ENCODE peak calls at places on chromosome 20, in five cellular contexts. Z is Peyer's patch, M is uterus, H is tibial nerve, G is heart left ventricle. P is an unnamed sample. For H3K27me3, the result is how much of the 10 kb centered on the place peaks cover.

GRCh38 chr20:62875419-62876355 is 14.1 kb upstream of the TCFL5 start:
- DNase-seq in Z (no peak), M (peak), H (peak), G (peak), P (peak)

GRCh38 chr20:58174708-58175287 is 53.7 kb downstream of the ANKRD60 start:
- DNase-seq in Z (no peak), M (peak), H (peak), G (peak), P (no peak)

GRCh38 chr20:51327251-51327841 is 215.2 kb downstream of the NFATC2 start:
- DNase-seq in Z (no peak), M (no peak), H (no peak), G (no peak), P (no peak)

GRCh38 chr20:15930324-15931305 is 642.6 kb downstream of the KIF16B start:
- DNase-seq in Z (no peak), M (no peak), H (peak), G (no peak), P (no peak)

GRCh38 chr20:60262967-60263603 is 304.9 kb downstream of the CDH26 start:
- DNase-seq in Z (no peak), M (no peak), H (no peak), G (no peak), P (no peak)

GRCh38 chr20:57991211-57991841 is 237.1 kb downstream of the ANKRD60 start:
- DNase-seq in Z (no peak), M (no peak), H (no peak), G (peak), P (peak)

GRCh38 chr20:18849131-18849530 is 35.5 kb downstream of the SCP2D1 start:
- DNase-seq in Z (no peak), M (no peak), H (no peak), G (no peak), P (no peak)

GRCh38 chr20:20181322-20181721 is 129.0 kb downstream of the CFAP61 start:
- DNase-seq in Z (no peak), M (no peak), H (no peak), G (no peak), P (no peak)

GRCh38 chr20:52083627-52084232 is 107.8 kb downstream of the ZFP64 start:
- DNase-seq in Z (no peak), M (peak), H (peak), G (no peak), P (peak)

GRCh38 chr20:41139227-41140093 is 2.1 kb downstream of the PLCG1 start:
- DNase-seq in Z (no peak), M (no peak), H (no peak), G (no peak), P (no peak)

GRCh38 chr20:21981607-21982344 is 276.3 kb downstream of the PAX1 start:
- DNase-seq in Z (no peak), M (no peak), H (peak), G (no peak), P (no peak)

GRCh38 chr20:31260326-31260932 is 3.0 kb downstream of the DEFB115 start:
- DNase-seq in Z (no peak), M (no peak), H (no peak), G (no peak), P (no peak)

GRCh38 chr20:62699296-62699695 is 9.3 kb upstream of the NTSR1 start:
- DNase-seq in Z (no peak), M (no peak), H (no peak), G (no peak), P (no peak)

GRCh38 chr20:56628873-56629463 is at the start of gene TFAP2C:
- DNase-seq in Z (no peak), M (peak), H (peak), G (peak), P (peak)

GRCh38 chr20:58906894-58907293 is 54.4 kb downstream of the GNAS start:
- DNase-seq in Z (no peak), M (no peak), H (no peak), G (no peak), P (no peak)

GRCh38 chr20:8144282-8145245 is 12.5 kb downstream of the PLCB1 start:
- DNase-seq in Z (no peak), M (no peak), H (no peak), G (no peak), P (no peak)

GRCh38 chr20:4956200-4956810 is 45.0 kb downstream of the SLC23A2 start:
- DNase-seq in Z (no peak), M (no peak), H (no peak), G (no peak), P (no peak)

GRCh38 chr20:8693709-8694108 is 375.2 kb upstream of the PLCB4 start:
- DNase-seq in Z (no peak), M (no peak), H (no peak), G (no peak), P (no peak)

GRCh38 chr20:20277772-20278382 is 90.0 kb upstream of the INSM1 start:
- DNase-seq in Z (no peak), M (no peak), H (no peak), G (peak), P (no peak)

GRCh38 chr20:64010711-64011237 is 25.2 kb upstream of the C20orf204 start:
- DNase-seq in Z (no peak), M (no peak), H (no peak), G (no peak), P (no peak)

GRCh38 chr20:36924167-36925045 is 27.1 kb downstream of the SAMHD1 start:
- DNase-seq in Z (no peak), M (no peak), H (no peak), G (no peak), P (no peak)

GRCh38 chr20:14446446-14446845 is 109.0 kb upstream of the FLRT3 start:
- DNase-seq in Z (no peak), M (no peak), H (no peak), G (no peak), P (no peak)

GRCh38 chr20:40990542-40991120 is 38.0 kb upstream of the TOP1 start:
- DNase-seq in Z (peak), M (peak), H (peak), G (peak), P (peak)

GRCh38 chr20:62459488-62459887 is 16.3 kb downstream of the GATA5 start:
- DNase-seq in Z (no peak), M (no peak), H (no peak), G (no peak), P (no peak)

GRCh38 chr20:32416206-32416605 is 58.1 kb downstream of the ASXL1 start:
- DNase-seq in Z (no peak), M (no peak), H (no peak), G (no peak), P (no peak)

GRCh38 chr20:20786428-20786827 is 74.0 kb upstream of the RALGAPA2 start:
- DNase-seq in Z (no peak), M (no peak), H (peak), G (no peak), P (no peak)

GRCh38 chr20:16066571-16066970 is 506.7 kb downstream of the KIF16B start:
- DNase-seq in Z (no peak), M (no peak), H (no peak), G (no peak), P (no peak)

GRCh38 chr20:37727247-37727956 is 33.6 kb downstream of the CTNNBL1 start:
- DNase-seq in Z (no peak), M (no peak), H (no peak), G (no peak), P (no peak)

GRCh38 chr20:9458075-9458818 is 56.1 kb upstream of the LAMP5 start:
- DNase-seq in Z (no peak), M (no peak), H (no peak), G (no peak), P (no peak)

GRCh38 chr20:47392721-47393073 is 36.2 kb upstream of the ZMYND8 start:
- DNase-seq in Z (no peak), M (no peak), H (no peak), G (no peak), P (no peak)

GRCh38 chr20:6714202-6714800 is 53.2 kb upstream of the BMP2 start:
- DNase-seq in Z (peak), M (no peak), H (no peak), G (no peak), P (no peak)

GRCh38 chr20:33826270-33826897 is 15.2 kb downstream of the CHMP4B start:
- DNase-seq in Z (no peak), M (no peak), H (no peak), G (no peak), P (no peak)

GRCh38 chr20:23877524-23877923 is 2.0 kb downstream of the CST5 start:
- DNase-seq in Z (no peak), M (no peak), H (no peak), G (no peak), P (no peak)

GRCh38 chr20:42949865-42950264 is 239.8 kb downstream of the PTPRT start:
- DNase-seq in Z (no peak), M (no peak), H (no peak), G (no peak), P (no peak)

GRCh38 chr20:10675456-10675848 is 1.7 kb upstream of the JAG1 start:
- DNase-seq in Z (no peak), M (no peak), H (no peak), G (no peak), P (no peak)

GRCh38 chr20:10673176-10673830 is 496 bp downstream of the JAG1 start:
- DNase-seq in Z (no peak), M (no peak), H (no peak), G (peak), P (no peak)

GRCh38 chr20:10674684-10675455 is 1.1 kb upstream of the JAG1 start:
- DNase-seq in Z (peak), M (peak), H (peak), G (peak), P (peak)

GRCh38 chr20:10672579-10673127 is 1.1 kb downstream of the JAG1 start:
- DNase-seq in Z (no peak), M (peak), H (no peak), G (peak), P (peak)

DNA sequence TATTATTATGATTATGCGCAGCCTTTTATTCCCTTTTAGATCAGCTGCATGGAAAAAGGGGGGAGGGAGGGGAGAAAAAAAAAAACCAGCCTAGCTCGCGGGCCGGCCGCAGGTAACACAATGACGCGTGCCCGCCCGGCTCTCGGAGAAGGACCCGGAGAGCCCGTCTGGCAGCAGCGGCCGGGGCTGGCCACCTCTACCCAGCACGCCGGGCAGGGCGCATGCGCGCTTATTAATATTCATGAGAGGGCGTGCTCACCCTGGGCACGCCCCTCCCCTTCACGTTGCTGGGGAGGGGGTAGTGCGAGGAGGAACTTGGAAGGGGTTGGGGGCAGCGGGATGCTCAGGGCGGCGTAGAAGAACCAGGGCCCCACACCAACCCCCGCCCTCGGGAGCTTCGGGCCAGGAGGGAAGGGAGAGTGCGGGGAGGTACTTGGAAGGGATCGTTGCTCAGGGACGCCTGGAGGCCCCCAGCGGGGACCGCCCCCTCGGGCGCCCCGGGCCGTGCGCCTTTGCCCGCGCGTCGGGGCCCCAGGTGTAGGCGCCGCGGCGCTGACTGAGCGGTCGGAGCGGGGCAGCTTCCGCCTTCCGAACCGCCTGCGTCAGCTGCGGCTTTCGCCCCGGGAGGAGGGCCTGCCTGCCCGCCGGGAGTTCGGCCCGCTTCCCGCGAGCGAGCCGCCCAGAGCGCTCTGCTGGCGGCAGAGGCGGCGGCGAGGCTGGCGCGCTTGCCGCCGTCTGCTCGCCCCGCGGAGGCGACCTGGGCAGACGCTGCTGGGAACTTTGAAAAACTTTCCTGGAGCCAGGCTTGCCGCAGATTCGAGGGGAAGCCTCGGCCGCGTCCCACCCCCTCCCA is at the start of gene JAG1:
- DNase-seq in Z (peak), M (peak), H (peak), G (peak), P (peak)
- TF ChIP-seq POLR2A in Z (peak), M (peak), H (peak), G (peak), P (peak)

GRCh38 chr20:50015636-50015992 is 32.8 kb downstream of the SNAI1 start:
- DNase-seq in Z (no peak), M (no peak), H (no peak), G (no peak), P (no peak)

GRCh38 chr20:50017576-50018248 is 34.9 kb downstream of the SNAI1 start:
- DNase-seq in Z (no peak), M (no peak), H (peak), G (no peak), P (no peak)

GRCh38 chr20:50015993-50016770 is 33.4 kb downstream of the SNAI1 start:
- DNase-seq in Z (no peak), M (no peak), H (no peak), G (peak), P (no peak)

GRCh38 chr20:50014570-50015562 is 32.1 kb downstream of the SNAI1 start:
- DNase-seq in Z (no peak), M (no peak), H (no peak), G (no peak), P (no peak)

GRCh38 chr20:50017160-50017559 is 34.4 kb downstream of the SNAI1 start:
- DNase-seq in Z (no peak), M (no peak), H (no peak), G (no peak), P (no peak)
- H3K27ac ChIP-seq in Z (no peak), M (no peak), H (no peak), G (peak), P (peak)

GRCh38 chr20:725491-725890 is 42.8 kb downstream of the SLC52A3 start:
- DNase-seq in Z (no peak), M (no peak), H (no peak), G (no peak), P (no peak)

GRCh38 chr20:723756-724155 is 44.5 kb downstream of the SLC52A3 start:
- DNase-seq in Z (no peak), M (no peak), H (no peak), G (no peak), P (peak)

GRCh38 chr20:722822-723644 is 45.3 kb downstream of the SLC52A3 start:
- DNase-seq in Z (no peak), M (no peak), H (no peak), G (no peak), P (no peak)

GRCh38 chr20:728022-728944 is 40.0 kb downstream of the SLC52A3 start:
- DNase-seq in Z (no peak), M (no peak), H (no peak), G (peak), P (no peak)

GRCh38 chr20:726160-726559 is 42.1 kb downstream of the SLC52A3 start:
- DNase-seq in Z (no peak), M (no peak), H (no peak), G (no peak), P (no peak)
- H3K27me3 ChIP-seq in Z (under half), M (under half), H (under half), G (under half), P (under half)

DNA sequence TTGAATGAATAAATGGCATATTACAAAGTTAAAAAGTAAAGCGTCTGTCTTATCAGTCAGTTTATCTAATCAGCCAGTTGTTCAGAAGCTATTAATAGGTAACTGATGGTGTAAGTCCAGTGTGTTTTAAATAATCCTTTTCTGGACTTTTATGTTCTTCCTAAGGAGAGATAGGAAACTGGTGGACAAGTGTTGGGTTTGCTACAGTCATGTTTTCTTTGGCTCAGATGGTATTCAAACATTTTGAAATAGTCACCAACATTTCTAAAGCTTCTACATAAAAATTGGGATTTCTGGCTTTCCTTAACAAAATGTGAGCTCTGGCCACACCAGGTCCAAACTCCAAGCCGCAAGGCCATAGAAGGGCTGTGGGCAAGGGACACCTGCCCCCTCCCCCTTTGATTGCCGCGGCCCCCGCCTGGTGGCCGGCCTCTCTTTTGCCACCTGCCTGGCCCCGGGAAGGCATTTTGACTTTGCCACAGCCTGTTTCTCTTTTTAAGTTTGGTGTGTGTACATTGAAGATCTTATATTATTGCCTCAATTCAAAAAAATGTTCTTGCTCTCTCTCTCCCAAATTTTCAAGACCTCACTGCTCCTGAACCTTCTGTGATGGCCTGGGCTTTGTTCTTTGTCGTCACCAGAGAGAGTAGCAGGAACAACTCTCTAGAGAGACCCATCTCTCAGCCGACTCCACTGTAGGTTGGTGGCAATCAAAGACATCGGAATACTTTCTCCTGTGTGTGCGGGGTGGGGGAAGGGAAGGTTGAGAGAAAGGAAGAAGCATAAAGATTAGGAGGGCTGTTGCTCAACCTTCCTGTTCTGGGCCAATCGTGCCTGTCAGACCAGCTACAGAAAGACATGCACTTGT is 84.0 kb upstream of the ZNF217 start:
- DNase-seq in Z (no peak), M (peak), H (peak), G (peak), P (no peak)
- TF ChIP-seq POLR2A in Z (no peak), M (no peak), H (no peak), G (no peak), P (no peak)

DNA sequence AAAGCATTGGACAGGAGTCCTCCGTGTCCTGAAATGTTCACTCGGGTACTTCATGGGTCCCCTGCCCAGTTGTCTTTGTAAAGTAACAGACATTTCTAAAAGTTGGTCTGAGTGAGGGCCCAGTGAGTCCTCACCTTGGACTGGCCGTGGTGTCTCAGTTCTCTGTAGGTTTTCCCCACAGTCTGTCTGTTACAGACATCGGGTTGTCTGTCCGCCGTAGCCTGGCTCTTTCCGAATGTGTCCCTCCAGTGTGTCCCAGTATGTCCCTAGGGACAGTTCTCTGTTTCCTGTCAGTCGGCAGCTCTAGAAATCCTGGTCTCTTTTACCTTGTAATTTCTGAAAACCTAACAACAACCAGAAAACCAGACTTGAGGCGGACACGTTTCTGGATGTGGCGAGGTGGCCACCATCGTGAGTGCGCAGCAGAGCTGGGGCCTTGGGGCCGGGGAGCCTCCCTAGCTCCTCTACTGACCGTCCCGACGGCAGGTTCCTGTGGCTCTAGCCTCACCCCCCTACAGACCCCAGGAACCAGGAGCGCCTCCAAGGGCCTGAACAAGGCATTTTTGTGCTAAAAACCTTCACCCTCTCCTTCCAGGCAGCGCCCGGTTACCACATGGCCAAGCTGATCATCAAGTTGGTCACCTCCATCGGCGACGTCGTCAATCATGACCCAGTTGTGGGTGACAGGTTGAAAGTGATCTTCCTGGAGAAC is 42.2 kb downstream of the PYGB start:
- DNase-seq in Z (no peak), M (no peak), H (no peak), G (peak), P (no peak)
- H3K27ac ChIP-seq in Z (no peak), M (no peak), H (no peak), G (no peak), P (peak)

DNA sequence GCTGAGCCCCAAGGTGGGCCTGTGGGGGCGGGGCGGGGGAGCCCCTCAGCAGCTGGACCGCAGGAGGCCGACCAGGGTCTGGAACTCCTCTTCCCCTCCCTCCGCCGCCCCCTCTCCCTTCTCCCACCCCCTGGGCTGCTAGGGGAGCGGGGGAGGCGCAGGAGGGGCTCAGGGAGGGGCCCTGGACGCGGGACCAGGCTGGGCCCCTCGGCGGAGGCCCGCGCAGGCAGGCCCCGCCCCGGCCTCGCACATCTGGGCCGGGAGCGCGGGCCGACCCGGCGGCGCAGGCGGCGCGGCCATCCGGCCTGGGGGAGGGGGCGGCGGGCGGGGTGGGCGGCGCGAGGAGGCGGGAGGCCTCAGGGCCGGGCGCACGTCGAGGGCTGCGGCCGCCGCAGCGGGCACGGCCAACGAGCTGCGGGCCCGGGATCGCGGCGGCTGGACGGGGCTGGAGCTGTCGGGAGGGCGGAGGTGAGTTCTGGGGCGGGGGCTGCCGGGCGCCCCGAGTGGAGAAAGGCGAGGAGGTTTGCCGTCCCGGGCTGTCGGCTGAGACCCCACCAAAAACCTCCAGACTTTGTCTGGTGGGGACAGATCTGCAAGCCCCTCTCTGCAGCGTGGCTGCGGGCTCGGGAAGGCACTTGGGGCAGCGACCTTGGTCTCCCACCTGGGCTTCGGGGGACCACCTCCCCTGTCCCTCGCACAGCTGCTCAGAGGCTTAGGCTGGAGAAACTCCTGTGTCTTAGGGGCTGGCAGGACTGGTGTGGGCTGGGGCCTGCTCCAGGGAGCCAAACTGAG is at the start of gene HSPA12B:
- DNase-seq in Z (no peak), M (peak), H (no peak), G (no peak), P (no peak)
- H3K27me3 ChIP-seq in Z (under half), M (under half), H (under half), G (under half), P (under half)

P was measured in breast epithelium.